ENCODE peak calls at places on chromosomes 12 and 14, in five cellular contexts. One of them, this sample, is unnamed.
A peak's percentile ranks its signal among the peaks of the same experiment; 100 is the strongest.

GRCh38 chr14:103232338-103232808 is 101.7 kb upstream of the EIF5 start:
- DNase-seq in ureter: no peak
- DNase-seq in cardiac fibroblast: no peak
- DNase-seq in A549: peak; percentile 33
- DNase-seq in GM06990: no peak
- DNase-seq in this sample: no peak

GRCh38 chr12:105204916-105205315 is 31.1 kb downstream of the APPL2 start:
- DNase-seq in ureter: no peak
- DNase-seq in cardiac fibroblast: peak; percentile 55
- DNase-seq in A549: no peak
- DNase-seq in GM06990: no peak
- DNase-seq in this sample: peak; percentile 90

GRCh38 chr12:124434951-124435805 is 132.2 kb downstream of the NCOR2 start:
- DNase-seq in ureter: no peak
- DNase-seq in cardiac fibroblast: no peak
- DNase-seq in A549: no peak
- DNase-seq in GM06990: no peak
- DNase-seq in this sample: no peak

GRCh38 chr12:268483-268840 is 5.8 kb upstream of the SLC6A13 start:
- DNase-seq in ureter: no peak
- DNase-seq in cardiac fibroblast: no peak
- DNase-seq in A549: no peak
- DNase-seq in GM06990: no peak
- DNase-seq in this sample: no peak

GRCh38 chr12:129903956-129904769 is at the start of gene TMEM132D:
- DNase-seq in ureter: no peak
- DNase-seq in cardiac fibroblast: no peak
- DNase-seq in A549: no peak
- DNase-seq in GM06990: no peak
- DNase-seq in this sample: no peak

GRCh38 chr12:84077692-84078091 is 834.9 kb downstream of the SLC6A15 start:
- DNase-seq in ureter: no peak
- DNase-seq in cardiac fibroblast: peak; percentile 12
- DNase-seq in A549: no peak
- DNase-seq in GM06990: no peak
- DNase-seq in this sample: no peak

GRCh38 chr12:109014984-109015765 is 5.7 kb downstream of the SVOP start:
- DNase-seq in ureter: peak; percentile 26
- DNase-seq in cardiac fibroblast: no peak
- DNase-seq in A549: no peak
- DNase-seq in GM06990: no peak
- DNase-seq in this sample: no peak

GRCh38 chr12:47079365-47079893 is at the start of gene PCED1B:
- DNase-seq in ureter: peak; percentile 88
- DNase-seq in cardiac fibroblast: peak; percentile 86
- DNase-seq in A549: no peak
- DNase-seq in GM06990: peak; percentile 48
- DNase-seq in this sample: peak; percentile 72

GRCh38 chr12:116821291-116821690 is 60.0 kb downstream of the HRK start:
- DNase-seq in ureter: no peak
- DNase-seq in cardiac fibroblast: no peak
- DNase-seq in A549: no peak
- DNase-seq in GM06990: no peak
- DNase-seq in this sample: no peak

GRCh38 chr14:104111301-104112112 is 26.0 kb downstream of the ASPG start:
- DNase-seq in ureter: no peak
- DNase-seq in cardiac fibroblast: no peak
- DNase-seq in A549: no peak
- DNase-seq in GM06990: no peak
- DNase-seq in this sample: no peak

GRCh38 chr12:31896514-31897039 is 62.6 kb upstream of the RESF1 start:
- DNase-seq in ureter: peak; percentile 66
- DNase-seq in cardiac fibroblast: peak; percentile 94
- DNase-seq in A549: no peak
- DNase-seq in GM06990: peak; percentile 82
- DNase-seq in this sample: no peak

GRCh38 chr12:115264605-115265004 is 580.6 kb upstream of the TBX3 start:
- DNase-seq in ureter: no peak
- DNase-seq in cardiac fibroblast: no peak
- DNase-seq in A549: no peak
- DNase-seq in GM06990: no peak
- DNase-seq in this sample: no peak

GRCh38 chr12:124734224-124734788 is 129.4 kb downstream of the SCARB1 start:
- DNase-seq in ureter: no peak
- DNase-seq in cardiac fibroblast: no peak
- DNase-seq in A549: no peak
- DNase-seq in GM06990: no peak
- DNase-seq in this sample: no peak

GRCh38 chr12:130428116-130428515 is 90.4 kb downstream of the PIWIL1 start:
- DNase-seq in ureter: peak; percentile 36
- DNase-seq in cardiac fibroblast: no peak
- DNase-seq in A549: no peak
- DNase-seq in GM06990: no peak
- DNase-seq in this sample: no peak

GRCh38 chr12:52127683-52128450 is 48.4 kb downstream of the SMIM41 start:
- DNase-seq in ureter: peak; percentile 24
- DNase-seq in cardiac fibroblast: no peak
- DNase-seq in A549: no peak
- DNase-seq in GM06990: no peak
- DNase-seq in this sample: no peak

This sample was measured in MG63.